ENCODE peak calls at places on chromosome 6, in nine cellular contexts. I is GM23338, P is HL-60, G is HCT116, K is SK-N-SH, S is A549, L is GM12878, W is HepG2, D is K562. M is an unnamed sample.

GRCh38 chr6:128327890-128328289 is 192.5 kb downstream of the PTPRK start:
- DNase-seq in I (peak; percentile 83), P (peak; percentile 13), G (peak; percentile 3), K (peak; percentile 1), S (peak; percentile 19), L (no peak), W (peak; percentile 37), D (no peak), M (peak; percentile 24)

GRCh38 chr6:127100510-127101140 is 17.8 kb upstream of the RSPO3 start:
- DNase-seq in I (peak; percentile 22), P (peak; percentile 45), G (no peak), K (no peak), S (peak; percentile 69), L (no peak), W (no peak), D (no peak), M (no peak)

GRCh38 chr6:64664480-64664879 is 1028.9 kb downstream of the PHF3 start:
- DNase-seq in I (no peak), P (no peak), G (no peak), K (no peak), S (no peak), L (no peak), W (no peak), D (no peak), M (no peak)

GRCh38 chr6:31419842-31420241 is 16.4 kb downstream of the MICA start:
- DNase-seq in I (no peak), P (no peak), G (no peak), K (no peak), S (no peak), L (no peak), W (no peak), D (no peak), M (no peak)

GRCh38 chr6:6314601-6315000 is 5.9 kb downstream of the F13A1 start:
- DNase-seq in I (no peak), P (no peak), G (no peak), K (no peak), S (no peak), L (no peak), W (no peak), D (no peak), M (no peak)

GRCh38 chr6:144768676-144769599 is 483.8 kb downstream of the UTRN start:
- DNase-seq in I (no peak), P (no peak), G (no peak), K (no peak), S (no peak), L (no peak), W (no peak), D (no peak), M (no peak)

GRCh38 chr6:24963887-24964570 is 28.3 kb upstream of the RIPOR2 start:
- DNase-seq in I (no peak), P (no peak), G (no peak), K (no peak), S (no peak), L (no peak), W (no peak), D (no peak), M (no peak)

GRCh38 chr6:148335582-148335981 is 7.1 kb upstream of the SASH1 start:
- DNase-seq in I (no peak), P (no peak), G (no peak), K (peak; percentile 14), S (peak; percentile 50), L (no peak), W (no peak), D (no peak), M (no peak)

GRCh38 chr6:30615958-30616810 is 859 bp downstream of the PPP1R10 start:
- DNase-seq in I (peak; percentile 63), P (no peak), G (no peak), K (no peak), S (peak; percentile 60), L (no peak), W (peak; percentile 61), D (no peak), M (no peak)

DNA sequence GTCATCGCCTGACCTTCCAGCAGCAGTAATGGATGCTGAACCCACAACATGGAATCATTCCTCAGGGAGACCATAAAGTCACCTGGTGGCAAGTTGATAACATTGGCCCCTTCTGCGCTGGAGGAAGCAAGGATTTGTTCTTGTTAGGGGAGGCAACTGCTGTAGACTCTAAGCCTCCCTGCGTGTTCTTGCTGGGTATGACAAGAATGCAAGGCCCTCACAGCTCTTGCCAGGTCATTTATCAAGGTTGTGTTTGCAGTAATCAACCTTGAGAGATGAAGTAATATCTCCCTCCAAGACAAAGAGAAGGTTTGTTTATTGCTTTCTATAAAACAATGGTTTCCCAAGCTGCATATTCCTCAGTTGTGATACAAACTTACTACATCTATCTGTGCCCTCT is 80.9 kb downstream of the PERP start:
- DNase-seq in I (no peak), P (no peak), G (no peak), K (no peak), S (no peak), L (no peak), W (no peak), D (no peak), M (no peak)
- TF ChIP-seq REST in I (no peak), P (no peak), G (no peak), K (no peak), S (no peak), L (no peak), W (no peak), D (no peak), M (no peak)

GRCh38 chr6:109892451-109893435 is 85.4 kb upstream of the GPR6 start:
- DNase-seq in I (peak; percentile 82), P (no peak), G (peak; percentile 82), K (no peak), S (no peak), L (no peak), W (no peak), D (no peak), M (no peak)
- TF ChIP-seq REST in I (no peak), P (no peak), G (no peak), K (no peak), S (no peak), L (no peak), W (no peak), D (no peak), M (no peak)

DNA sequence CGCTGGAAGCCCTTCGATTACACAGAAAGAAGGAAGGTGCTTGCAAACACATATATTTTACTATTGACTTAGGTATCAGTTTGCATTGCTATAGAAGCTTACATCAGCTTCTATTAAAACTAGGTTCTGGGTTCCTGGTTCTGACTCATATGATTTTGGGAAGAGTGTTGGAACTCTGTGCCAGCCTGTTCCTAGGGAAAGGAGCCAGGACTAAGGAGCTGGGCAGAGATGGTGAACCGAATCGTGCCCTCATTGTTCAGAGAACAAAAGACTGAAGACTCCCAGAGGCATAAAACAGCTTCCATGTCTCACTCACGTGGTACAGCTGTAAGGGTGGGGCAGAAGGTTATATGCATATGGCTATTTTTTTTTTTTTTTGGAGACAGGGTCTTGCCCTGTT is 89.0 kb upstream of the THBS2 start:
- DNase-seq in I (no peak), P (no peak), G (no peak), K (no peak), S (no peak), L (no peak), W (no peak), D (no peak), M (no peak)
- TF ChIP-seq REST in I (no peak), P (no peak), G (no peak), K (no peak), S (no peak), L (no peak), W (no peak), D (no peak), M (no peak)

GRCh38 chr6:141682391-141682790 is 450.3 kb upstream of the GJE1 start:
- DNase-seq in I (peak; percentile 32), P (no peak), G (no peak), K (no peak), S (no peak), L (no peak), W (no peak), D (no peak), M (no peak)
- TF ChIP-seq REST in I (no peak), P (no peak), G (no peak), K (no peak), S (no peak), L (no peak), W (no peak), D (no peak), M (no peak)

DNA sequence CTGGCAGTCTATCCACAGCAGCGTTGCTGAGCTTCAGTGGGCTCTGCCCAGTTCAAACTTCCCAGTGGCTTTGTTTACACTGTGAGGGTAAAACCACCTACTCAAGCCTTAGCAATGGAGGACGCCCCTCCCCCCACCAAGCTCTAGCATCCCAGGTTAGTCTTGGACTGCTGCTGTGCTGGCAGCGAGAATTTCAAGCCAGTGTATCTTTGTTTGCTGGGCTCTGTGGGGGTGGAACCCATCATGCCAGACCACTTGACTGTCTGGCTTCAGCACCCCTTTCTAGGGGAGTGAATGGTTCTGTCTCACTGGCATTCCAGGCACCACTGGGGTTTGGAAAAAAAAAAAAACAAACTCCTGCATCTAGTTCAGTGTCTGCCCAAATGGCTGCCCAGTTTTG is 249.7 kb upstream of the SYNCRIP start:
- DNase-seq in I (peak; percentile 42), P (no peak), G (no peak), K (no peak), S (no peak), L (no peak), W (no peak), D (no peak), M (no peak)
- TF ChIP-seq REST in I (no peak), P (no peak), G (no peak), K (no peak), S (no peak), L (no peak), W (no peak), D (no peak), M (no peak)

DNA sequence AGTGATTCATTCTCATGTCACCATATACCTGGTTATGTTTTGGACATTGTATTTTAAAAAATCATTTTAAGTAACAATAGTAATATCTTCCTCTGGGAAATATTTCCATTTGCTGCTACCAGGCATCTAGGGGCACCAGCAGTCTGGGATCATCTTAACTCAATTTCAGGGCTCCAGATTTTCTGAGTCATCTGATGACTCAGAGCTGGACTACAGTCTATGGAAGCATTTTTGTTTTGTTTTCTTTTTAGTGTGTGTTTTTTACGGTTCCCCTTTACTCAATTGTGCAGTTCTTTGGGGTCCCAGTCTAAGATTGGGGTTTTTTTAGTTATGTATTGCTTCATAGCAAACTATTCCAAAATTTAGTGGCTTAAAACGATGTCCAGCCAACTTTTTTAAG is 5.7 kb upstream of the FKBP5 start:
- DNase-seq in I (no peak), P (no peak), G (peak; percentile 24), K (no peak), S (no peak), L (no peak), W (no peak), D (peak; percentile 60), M (no peak)
- TF ChIP-seq REST in I (no peak), P (no peak), G (no peak), K (no peak), S (no peak), L (no peak), W (no peak), D (no peak), M (no peak)

GRCh38 chr6:152399409-152399808 is 237.8 kb downstream of the SYNE1 start:
- DNase-seq in I (no peak), P (no peak), G (no peak), K (no peak), S (no peak), L (no peak), W (no peak), D (no peak), M (no peak)
- TF ChIP-seq REST in I (no peak), P (no peak), G (no peak), K (no peak), S (no peak), L (no peak), W (no peak), D (no peak), M (no peak)